ENCODE peak calls at places on chromosomes 16 and 17, in seven cellular contexts. T is A549, V is kidney, F is psoas muscle, G is right atrium auricular region, C is thyroid gland, P is colonic mucosa. H is an unnamed sample. For H3K9me3, the result is how much of the 10 kb centered on the place peaks cover.

GRCh38 chr16:49333268-49333597 is 40.4 kb upstream of the C16orf78 start:
- DNase-seq in T (no peak), V (no peak), F (no peak), G (peak), C (no peak), P (no peak), H (no peak)

GRCh38 chr17:40598021-40598927 is 33.0 kb upstream of the CCR7 start:
- DNase-seq in T (no peak), V (peak), F (no peak), G (peak), C (no peak), P (no peak), H (peak)

GRCh38 chr16:89202422-89203215 is 2.3 kb upstream of the SLC22A31 start:
- DNase-seq in T (no peak), V (peak), F (no peak), G (no peak), C (no peak), P (no peak), H (no peak)

GRCh38 chr16:11094075-11094593 is 149.8 kb downstream of the CLEC16A start:
- DNase-seq in T (no peak), V (no peak), F (no peak), G (no peak), C (peak), P (no peak), H (no peak)

GRCh38 chr17:44543213-44543904 is 13.9 kb upstream of the FZD2 start:
- DNase-seq in T (peak), V (no peak), F (no peak), G (no peak), C (peak), P (no peak), H (no peak)

GRCh38 chr17:18988546-18989173 is 15.9 kb downstream of the FAM83G start:
- DNase-seq in T (peak), V (no peak), F (no peak), G (no peak), C (peak), P (peak), H (no peak)

GRCh38 chr17:7260601-7261376 is 1.5 kb downstream of the CLDN7 start:
- DNase-seq in T (no peak), V (peak), F (no peak), G (no peak), C (peak), P (peak), H (no peak)

GRCh38 chr17:75313941-75314550 is 24.8 kb upstream of the SLC25A19 start:
- DNase-seq in T (no peak), V (no peak), F (peak), G (no peak), C (no peak), P (no peak), H (no peak)

GRCh38 chr16:73390936-73391335 is 343.0 kb upstream of the ZFHX3 start:
- DNase-seq in T (no peak), V (no peak), F (no peak), G (no peak), C (no peak), P (no peak), H (no peak)

GRCh38 chr17:77959216-77959925 is 868 bp downstream of the TNRC6C start:
- DNase-seq in T (no peak), V (no peak), F (peak), G (no peak), C (peak), P (no peak), H (peak)

GRCh38 chr16:80759419-80760162 is 44.8 kb downstream of the CDYL2 start:
- DNase-seq in T (no peak), V (no peak), F (no peak), G (no peak), C (no peak), P (no peak), H (no peak)

GRCh38 chr17:75764711-75765421 is at the start of gene GALK1:
- DNase-seq in T (peak), V (peak), F (peak), G (peak), C (peak), P (peak), H (peak)

GRCh38 chr17:64739316-64740058 is 77.4 kb upstream of the SMURF2 start:
- DNase-seq in T (no peak), V (no peak), F (peak), G (peak), C (peak), P (no peak), H (no peak)

GRCh38 chr17:45906237-45906636 is 11.9 kb downstream of the MAPT start:
- DNase-seq in T (no peak), V (no peak), F (no peak), G (no peak), C (no peak), P (no peak), H (no peak)

GRCh38 chr17:77392376-77393273 is 251.9 kb downstream of the SEC14L1 start:
- DNase-seq in T (peak), V (peak), F (peak), G (no peak), C (peak), P (peak), H (no peak)

DNA sequence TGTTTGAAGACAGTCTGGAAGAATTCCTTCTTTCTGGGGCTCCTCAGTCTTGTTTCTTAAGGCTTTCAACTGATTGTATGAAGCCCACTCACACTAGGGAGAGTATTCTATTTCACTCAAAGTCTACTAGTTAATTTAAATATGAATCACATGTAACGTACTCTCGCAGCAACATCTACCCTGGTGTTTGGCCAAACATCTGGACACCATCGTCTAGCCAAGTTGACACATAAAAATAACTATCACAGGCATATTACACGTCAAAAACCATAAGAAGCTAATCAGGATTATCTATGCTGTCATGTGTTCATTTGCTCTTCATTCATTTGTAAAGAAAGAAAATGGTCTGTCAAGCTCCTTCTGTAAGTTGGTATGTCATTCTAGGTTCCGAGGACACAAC is 787.4 kb downstream of the KCNJ2 start:
- DNase-seq in T (no peak), V (no peak), F (no peak), G (no peak), C (no peak), P (no peak), H (no peak)
- H3K9me3 ChIP-seq in T (under half), V (under half), F (under half), G (under half), C (under half), P (under half), H (under half)

GRCh38 chr16:35463358-35463757 is 2003.9 kb downstream of the TP53TG3F start:
- DNase-seq in T (no peak), V (no peak), F (no peak), G (no peak), C (no peak), P (no peak), H (no peak)
- H3K9me3 ChIP-seq in T (under half), V (under half), F (under half), G (under half), C (under half), P (under half), H (under half)

DNA sequence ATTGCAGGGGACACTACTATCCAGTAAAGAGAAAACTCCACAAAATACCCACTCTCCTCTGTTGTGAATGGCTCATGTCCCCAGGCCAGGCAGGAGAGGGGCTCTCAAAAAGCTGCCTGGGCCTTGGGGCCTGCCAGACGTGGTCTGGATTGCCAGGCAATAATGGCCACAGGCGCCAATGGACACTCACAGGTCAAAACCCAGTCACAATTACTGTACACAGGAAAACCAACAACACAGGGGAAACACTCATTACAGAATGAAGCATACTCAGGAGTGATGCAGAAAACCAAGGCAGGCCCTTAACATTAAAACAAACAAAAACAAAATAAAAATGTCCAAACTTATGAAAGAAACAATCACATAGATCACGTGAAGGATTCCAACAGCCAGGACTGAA is 35.1 kb upstream of the SREBF1 start:
- DNase-seq in T (no peak), V (no peak), F (no peak), G (no peak), C (no peak), P (no peak), H (no peak)
- H3K9me3 ChIP-seq in T (under half), V (under half), F (under half), G (under half), C (under half), P (under half), H (under half)

GRCh38 chr16:31785126-31785525 is 88.5 kb upstream of the ZNF267 start:
- DNase-seq in T (no peak), V (no peak), F (no peak), G (no peak), C (no peak), P (no peak), H (no peak)
- H3K9me3 ChIP-seq in T (under half), V (half or more), F (half or more), G (under half), C (under half), P (under half), H (under half)

GRCh38 chr16:62967606-62968005 is 931.4 kb upstream of the CDH8 start:
- DNase-seq in T (no peak), V (no peak), F (no peak), G (no peak), C (no peak), P (no peak), H (no peak)
- H3K9me3 ChIP-seq in T (under half), V (under half), F (under half), G (under half), C (under half), P (under half), H (under half)

DNA sequence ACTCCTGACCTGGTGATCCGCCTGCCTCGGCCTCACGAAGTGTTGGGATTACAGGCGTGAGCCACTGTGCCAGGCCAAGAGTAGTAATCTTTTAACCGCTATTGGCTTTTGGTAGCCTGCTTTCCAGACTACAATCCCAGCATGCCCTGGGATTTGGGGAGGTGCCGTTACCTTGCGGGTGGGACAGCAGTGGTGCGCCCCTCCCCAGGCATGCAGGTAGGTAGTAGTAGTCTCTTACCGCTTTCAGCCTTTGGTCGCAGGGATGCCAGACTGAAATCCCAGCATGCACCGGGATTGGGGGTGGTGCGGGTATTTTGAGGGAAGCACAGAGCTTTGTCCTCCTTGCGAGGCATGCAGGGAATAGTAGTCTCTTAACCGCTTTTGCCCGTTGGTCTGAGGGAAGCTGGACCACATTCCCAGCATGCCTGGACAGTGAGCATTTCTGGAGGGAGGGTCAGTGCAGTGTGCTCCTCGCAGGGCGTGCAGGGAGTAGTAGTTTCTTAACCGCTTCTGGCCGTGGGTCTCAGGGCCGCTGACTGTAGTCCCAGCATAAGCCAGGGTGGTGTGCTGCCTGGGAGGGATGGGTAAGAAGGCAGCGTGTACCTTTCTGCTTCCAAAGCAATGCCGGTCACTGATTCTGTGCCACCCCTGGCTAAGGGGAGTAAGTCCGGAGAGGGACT is 1686.8 kb downstream of the TP53TG3F start:
- DNase-seq in T (no peak), V (peak), F (no peak), G (no peak), C (no peak), P (no peak), H (no peak)
- H3K9me3 ChIP-seq in T (under half), V (under half), F (under half), G (under half), C (under half), P (under half), H (under half)

GRCh38 chr16:75175074-75175473 is 26.8 kb downstream of the ZFP1 start:
- DNase-seq in T (no peak), V (no peak), F (no peak), G (no peak), C (no peak), P (no peak), H (no peak)

GRCh38 chr16:75172578-75172977 is 24.3 kb downstream of the ZFP1 start:
- DNase-seq in T (no peak), V (no peak), F (no peak), G (no peak), C (no peak), P (no peak), H (no peak)

DNA sequence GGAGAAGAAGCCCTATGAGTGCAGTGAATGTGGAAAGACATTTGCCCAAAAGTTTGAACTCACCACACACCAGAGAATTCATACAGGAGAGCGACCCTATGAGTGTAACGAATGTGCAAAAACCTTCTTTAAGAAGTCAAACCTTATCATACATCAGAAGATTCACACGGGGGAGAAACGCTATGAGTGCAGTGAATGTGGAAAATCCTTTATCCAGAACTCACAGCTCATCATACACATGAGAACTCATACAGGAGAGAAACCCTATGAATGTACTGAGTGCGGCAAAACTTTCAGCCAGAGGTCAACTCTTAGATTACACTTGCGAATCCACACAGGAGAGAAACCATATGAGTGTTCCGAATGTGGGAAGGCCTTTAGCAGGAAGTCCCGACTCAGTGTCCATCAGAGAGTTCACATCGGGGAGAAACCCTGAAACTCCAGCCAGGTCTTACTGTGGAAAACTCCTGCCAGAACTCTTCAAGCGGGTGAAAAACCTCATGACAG is 21.6 kb downstream of the ZFP1 start:
- DNase-seq in T (no peak), V (no peak), F (no peak), G (no peak), C (no peak), P (no peak), H (no peak)
- H3K9me3 ChIP-seq in T (half or more), V (under half), F (half or more), G (under half), C (under half), P (under half), H (under half)

GRCh38 chr17:70357196-70357595 is 187.9 kb downstream of the KCNJ2 start:
- DNase-seq in T (no peak), V (no peak), F (no peak), G (no peak), C (no peak), P (no peak), H (no peak)

GRCh38 chr17:70353408-70354092 is 184.2 kb downstream of the KCNJ2 start:
- DNase-seq in T (no peak), V (no peak), F (no peak), G (no peak), C (no peak), P (no peak), H (no peak)

GRCh38 chr17:70352834-70353233 is 183.5 kb downstream of the KCNJ2 start:
- DNase-seq in T (no peak), V (no peak), F (no peak), G (no peak), C (no peak), P (no peak), H (no peak)

GRCh38 chr17:70355185-70355584 is 185.9 kb downstream of the KCNJ2 start:
- DNase-seq in T (no peak), V (no peak), F (no peak), G (no peak), C (no peak), P (no peak), H (no peak)
- H3K9me3 ChIP-seq in T (under half), V (under half), F (under half), G (under half), C (under half), P (under half), H (under half)

GRCh38 chr17:81114694-81115093 is 50.6 kb upstream of the PVALEF start:
- DNase-seq in T (no peak), V (no peak), F (no peak), G (no peak), C (no peak), P (no peak), H (no peak)

GRCh38 chr17:81115219-81115618 is 50.1 kb upstream of the PVALEF start:
- DNase-seq in T (no peak), V (no peak), F (no peak), G (no peak), C (no peak), P (no peak), H (no peak)

GRCh38 chr17:81117672-81118198 is 47.6 kb upstream of the PVALEF start:
- DNase-seq in T (no peak), V (no peak), F (no peak), G (no peak), C (no peak), P (no peak), H (no peak)

GRCh38 chr17:81116704-81117103 is 48.6 kb upstream of the PVALEF start:
- DNase-seq in T (no peak), V (no peak), F (no peak), G (no peak), C (no peak), P (no peak), H (no peak)

GRCh38 chr17:81115749-81116464 is 49.4 kb upstream of the PVALEF start:
- DNase-seq in T (no peak), V (no peak), F (no peak), G (no peak), C (peak), P (no peak), H (no peak)
- H3K9me3 ChIP-seq in T (under half), V (under half), F (under half), G (under half), C (under half), P (under half), H (under half)

H was measured in T-helper 17 cell.